ENCODE peak calls at places on chromosomes 1 and 21, in six cellular contexts. P is astrocyte of the spinal cord; V is mammary epithelial cell; L is CD8-positive, alpha-beta T cell; K is cardiac fibroblast; N is IMR-90. Z is an unnamed sample.

GRCh38 chr1:46370214-46370633 is 23.9 kb upstream of the FAAH start:
- DNase-seq in L (no peak), K (peak), V (peak), N (peak), P (no peak), Z (no peak)

GRCh38 chr1:832136-832535 is 91.6 kb upstream of the SAMD11 start:
- DNase-seq in K (no peak), V (no peak), P (no peak), L (no peak), N (no peak), Z (no peak)

GRCh38 chr1:24540906-24541710 is 14.8 kb upstream of the NCMAP start:
- DNase-seq in K (peak), L (no peak), N (peak), V (peak), P (peak), Z (no peak)

GRCh38 chr1:181936269-181936668 is 125.2 kb downstream of the ZNF648 start:
- DNase-seq in V (no peak), L (no peak), P (no peak), N (no peak), K (no peak), Z (no peak)

GRCh38 chr1:9031484-9032259 is 5.4 kb upstream of the SLC2A7 start:
- DNase-seq in P (no peak), V (no peak), L (no peak), N (no peak), K (no peak), Z (no peak)

GRCh38 chr1:183840140-183840539 is 35.2 kb downstream of the RGL1 start:
- DNase-seq in N (peak), K (no peak), V (peak), P (peak), L (no peak), Z (no peak)

GRCh38 chr1:71047635-71048607 is at the start of gene PTGER3:
- DNase-seq in L (peak), P (no peak), V (peak), N (no peak), K (no peak), Z (no peak)

GRCh38 chr1:171141336-171142051 is 43.6 kb upstream of the FMO2 start:
- DNase-seq in V (no peak), P (peak), L (no peak), N (peak), K (peak), Z (peak)

GRCh38 chr1:103220503-103221095 is 112.3 kb upstream of the COL11A1 start:
- DNase-seq in V (no peak), P (peak), N (peak), L (no peak), K (peak), Z (no peak)

GRCh38 chr1:45172015-45172414 is 34.4 kb downstream of the ZSWIM5 start:
- DNase-seq in P (peak), V (peak), L (no peak), K (peak), N (no peak), Z (no peak)

GRCh38 chr1:30885580-30886513 is 22.7 kb downstream of the SDC3 start:
- DNase-seq in L (no peak), V (no peak), P (no peak), N (no peak), K (no peak), Z (no peak)

GRCh38 chr1:201375169-201375568 is 2.3 kb downstream of the TNNT2 start:
- DNase-seq in L (no peak), P (no peak), N (no peak), V (no peak), K (no peak), Z (no peak)

GRCh38 chr21:27805696-27806095 is 838.8 kb upstream of the ADAMTS5 start:
- DNase-seq in K (no peak), N (no peak), L (no peak), V (no peak), P (no peak), Z (no peak)

GRCh38 chr1:74467786-74468377 is 44.5 kb downstream of the LRRC53 start:
- DNase-seq in L (no peak), K (peak), V (peak), N (peak), P (no peak), Z (no peak)

GRCh38 chr21:41615613-41616012 is 107.7 kb upstream of the TMPRSS2 start:
- DNase-seq in P (peak), V (peak), N (peak), K (peak), L (no peak), Z (peak)

GRCh38 chr21:46120301-46121285 is 22.7 kb downstream of the COL6A2 start:
- DNase-seq in P (no peak), L (no peak), N (no peak), V (no peak), K (no peak), Z (no peak)

GRCh38 chr21:40052276-40052675 is 185.0 kb downstream of the PCP4 start:
- DNase-seq in V (no peak), N (no peak), P (no peak), L (no peak), K (no peak), Z (no peak)

GRCh38 chr1:66271216-66271903 is 262.6 kb upstream of the SGIP1 start:
- DNase-seq in L (peak), K (peak), V (peak), N (peak), P (peak), Z (peak)

GRCh38 chr21:44006656-44007055 is 5.5 kb upstream of the TRAPPC10 start:
- DNase-seq in N (peak), K (peak), P (no peak), V (no peak), L (no peak), Z (no peak)

GRCh38 chr21:40516336-40516735 is 330.6 kb downstream of the DSCAM start:
- DNase-seq in V (no peak), K (no peak), P (no peak), L (no peak), N (no peak), Z (no peak)

GRCh38 chr1:1559066-1559465 is 15.6 kb downstream of the SSU72 start:
- DNase-seq in V (no peak), N (no peak), L (no peak), P (no peak), K (no peak), Z (no peak)

GRCh38 chr1:2103901-2104590 is 53.8 kb downstream of the PRKCZ start:
- DNase-seq in P (no peak), K (no peak), N (no peak), L (no peak), V (no peak), Z (no peak)

DNA sequence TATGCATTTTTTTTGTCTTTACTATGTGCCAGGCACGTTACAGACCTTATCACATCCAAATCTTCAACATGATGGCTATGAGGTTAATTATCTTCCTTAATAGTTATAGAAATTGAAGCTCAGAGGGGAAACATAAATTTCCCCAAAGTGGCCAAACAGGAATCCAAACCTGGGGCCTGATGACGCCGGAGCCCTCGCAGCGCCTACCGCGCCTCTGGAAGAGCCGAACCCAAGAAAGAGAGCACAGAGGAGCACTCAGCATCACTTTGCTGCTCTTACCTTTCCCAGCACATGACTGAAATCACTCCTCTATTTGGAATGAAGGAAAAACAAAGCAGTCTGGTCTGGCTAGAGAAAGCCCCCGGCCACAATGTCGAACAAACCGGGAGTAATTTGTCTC is 195.6 kb downstream of the ADSS2 start:
- DNase-seq in L (no peak), V (no peak), K (no peak), P (no peak), N (no peak), Z (no peak)
- TF ChIP-seq CTCF in L (no peak), V (no peak), K (no peak), P (no peak), N (no peak), Z (no peak)

DNA sequence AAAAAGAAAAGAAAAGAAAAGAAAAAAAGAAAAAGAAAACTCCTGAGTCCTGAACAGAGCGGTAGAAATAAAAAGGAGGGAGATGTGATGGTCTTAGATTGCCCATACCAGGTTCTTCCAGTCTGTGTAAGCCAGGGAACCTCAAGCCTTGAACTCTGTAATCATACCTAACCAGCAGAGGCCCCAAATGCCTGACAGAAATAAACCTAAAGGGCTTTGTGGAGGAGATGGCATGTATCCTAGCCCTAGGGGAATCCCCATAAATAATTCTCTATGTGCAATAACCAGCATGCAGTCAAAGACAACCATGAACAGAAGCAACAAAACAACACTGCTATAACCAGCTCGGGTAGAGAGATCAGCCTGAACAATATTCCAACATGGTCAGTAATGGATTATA is 40.4 kb downstream of the USP48 start:
- DNase-seq in N (peak), V (no peak), L (no peak), P (no peak), K (no peak), Z (no peak)
- TF ChIP-seq CTCF in N (no peak), V (no peak), L (peak), P (no peak), K (no peak), Z (no peak)

DNA sequence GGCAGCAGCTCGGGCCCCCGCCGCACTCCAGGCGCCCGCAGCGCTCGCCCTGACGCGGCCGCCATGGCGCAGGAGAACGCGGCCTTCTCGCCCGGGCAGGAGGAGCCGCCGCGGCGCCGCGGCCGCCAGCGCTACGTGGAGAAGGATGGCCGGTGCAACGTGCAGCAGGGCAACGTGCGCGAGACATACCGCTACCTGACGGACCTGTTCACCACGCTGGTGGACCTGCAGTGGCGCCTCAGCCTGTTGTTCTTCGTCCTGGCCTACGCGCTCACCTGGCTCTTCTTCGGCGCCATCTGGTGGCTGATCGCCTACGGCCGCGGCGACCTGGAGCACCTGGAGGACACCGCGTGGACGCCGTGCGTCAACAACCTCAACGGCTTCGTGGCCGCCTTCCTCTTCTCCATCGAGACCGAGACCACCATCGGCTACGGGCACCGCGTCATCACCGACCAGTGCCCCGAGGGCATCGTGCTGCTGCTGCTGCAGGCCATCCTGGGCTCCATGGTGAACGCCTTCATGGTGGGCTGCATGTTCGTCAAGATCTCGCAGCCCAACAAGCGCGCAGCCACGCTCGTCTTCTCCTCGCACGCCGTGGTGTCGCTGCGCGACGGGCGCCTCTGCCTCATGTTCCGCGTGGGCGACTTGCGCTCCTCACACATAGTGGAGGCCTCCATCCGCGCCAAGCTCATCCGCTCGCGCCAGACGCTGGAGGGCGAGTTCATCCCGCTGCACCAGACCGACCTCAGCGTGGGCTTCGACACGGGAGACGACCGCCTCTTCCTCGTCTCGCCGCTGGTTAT is 2.8 kb downstream of the KCNJ9 start:
- DNase-seq in N (no peak), L (peak), P (no peak), K (peak), V (peak), Z (no peak)
- TF ChIP-seq CTCF in N (peak), L (peak), P (peak), K (peak), V (peak), Z (peak)

DNA sequence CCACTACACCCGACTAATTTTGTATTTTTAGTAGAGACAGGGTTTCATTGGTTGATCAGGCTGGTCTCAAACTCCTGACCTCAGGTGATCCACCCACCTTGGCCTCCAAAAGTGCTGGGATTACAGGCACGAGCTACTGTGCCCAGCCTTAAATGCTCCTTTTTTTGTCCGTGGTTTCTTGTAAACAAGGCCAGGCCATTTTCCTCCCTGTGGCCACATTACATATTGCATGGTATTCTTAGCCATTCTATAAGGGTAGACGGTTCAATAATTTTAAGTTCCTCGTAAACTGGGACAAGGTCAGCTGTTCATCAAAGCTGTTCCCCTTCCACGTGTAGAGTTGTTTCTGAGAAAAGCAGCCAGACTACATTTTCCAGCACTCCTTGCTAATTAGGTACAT is 10.3 kb upstream of the LUZP1 start:
- DNase-seq in K (peak), V (no peak), N (peak), L (no peak), P (peak), Z (no peak)
- TF ChIP-seq CTCF in K (peak), V (peak), N (peak), L (no peak), P (peak), Z (peak)

GRCh38 chr1:93438716-93439115 is 9.2 kb upstream of the FNBP1L start:
- DNase-seq in V (no peak), K (no peak), N (no peak), P (no peak), L (no peak), Z (no peak)

GRCh38 chr1:93435443-93435842 is 12.5 kb upstream of the FNBP1L start:
- DNase-seq in P (no peak), N (no peak), L (no peak), V (no peak), K (no peak), Z (no peak)

GRCh38 chr1:93440272-93440671 is 7.6 kb upstream of the FNBP1L start:
- DNase-seq in L (no peak), V (no peak), K (no peak), N (no peak), P (no peak), Z (no peak)

GRCh38 chr1:93436496-93436895 is 11.4 kb upstream of the FNBP1L start:
- DNase-seq in K (no peak), N (no peak), V (no peak), L (no peak), P (no peak), Z (no peak)

DNA sequence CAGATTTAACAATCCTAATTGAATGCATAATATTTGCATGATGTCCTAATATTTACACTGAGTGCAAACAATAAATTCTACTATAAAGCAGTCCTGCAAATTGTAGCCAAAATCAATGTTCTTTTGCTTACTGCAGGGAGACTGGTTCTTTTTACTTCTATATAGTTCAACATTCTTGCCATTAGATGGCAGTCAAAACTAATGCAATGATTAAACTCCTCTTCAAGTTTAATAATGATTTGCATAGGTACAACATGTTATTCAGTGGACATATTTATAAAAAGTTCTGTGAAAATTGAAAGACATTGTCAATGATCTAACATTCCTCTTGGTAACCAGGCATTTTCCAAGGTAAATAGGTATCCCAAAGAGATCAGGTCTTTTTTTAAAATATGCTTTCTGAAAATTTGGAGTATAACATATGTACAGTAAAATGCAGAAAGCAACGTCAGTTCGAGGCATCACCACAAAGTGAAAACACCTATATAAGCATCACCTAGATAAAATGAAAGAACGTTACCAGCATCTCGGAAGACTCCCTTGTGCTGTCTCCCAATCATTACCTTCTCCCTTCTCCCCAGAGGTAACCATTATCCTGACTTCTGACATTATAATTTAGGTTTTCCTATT is 9.8 kb upstream of the FNBP1L start:
- DNase-seq in V (peak), P (peak), L (no peak), N (peak), K (peak), Z (peak)
- TF ChIP-seq CTCF in V (peak), P (peak), L (peak), N (peak), K (peak), Z (peak)

GRCh38 chr1:39507230-39507928 is 15.9 kb downstream of the BMP8A start:
- DNase-seq in N (no peak), L (no peak), K (peak), P (no peak), V (no peak), Z (no peak)
- TF ChIP-seq CTCF in N (peak), L (no peak), K (peak), P (peak), V (no peak), Z (peak)

Z was measured in AG09319.